ENCODE peak calls at places on chromosomes 6 and 20, in ten cellular contexts. Q, M, K, E, A, S, T, V, C and O are unnamed samples.

GRCh38 chr20:33926425-33926824 is 67.3 kb upstream of the RALY start:
- DNase-seq in Q (no peak), M (no peak), K (no peak), E (no peak), A (no peak), S (no peak), T (no peak), V (no peak), C (no peak), O (no peak)

GRCh38 chr6:30363459-30363858 is 18.5 kb downstream of the RPP21 start:
- DNase-seq in Q (no peak), M (no peak), K (no peak), E (no peak), A (no peak), S (no peak), T (no peak), V (no peak), C (no peak), O (no peak)

GRCh38 chr6:30490031-30490876 is 945 bp downstream of the HLA-E start:
- DNase-seq in Q (peak), M (peak), K (peak), E (peak), A (peak), S (peak), T (peak), V (peak), C (no peak), O (peak)

GRCh38 chr6:43949451-43950110 is 177.7 kb downstream of the MRPL14 start:
- DNase-seq in Q (no peak), M (no peak), K (no peak), E (no peak), A (no peak), S (no peak), T (no peak), V (peak), C (no peak), O (no peak)

GRCh38 chr6:30612213-30612612 is 4.8 kb downstream of the PPP1R10 start:
- DNase-seq in Q (no peak), M (no peak), K (no peak), E (no peak), A (no peak), S (peak), T (no peak), V (no peak), C (no peak), O (no peak)

GRCh38 chr6:160030103-160030502 is 61.2 kb downstream of the IGF2R start:
- DNase-seq in Q (no peak), M (no peak), K (no peak), E (no peak), A (no peak), S (peak), T (no peak), V (peak), C (no peak), O (peak)

GRCh38 chr6:100101656-100102055 is 107.6 kb upstream of the MCHR2 start:
- DNase-seq in Q (no peak), M (no peak), K (no peak), E (no peak), A (no peak), S (no peak), T (no peak), V (no peak), C (no peak), O (no peak)

GRCh38 chr6:68160348-68160747 is 474.7 kb upstream of the ADGRB3 start:
- DNase-seq in Q (no peak), M (no peak), K (no peak), E (no peak), A (no peak), S (no peak), T (no peak), V (no peak), C (no peak), O (no peak)

GRCh38 chr20:227439-228105 is 514 bp downstream of the DEFB129 start:
- DNase-seq in Q (no peak), M (no peak), K (no peak), E (no peak), A (no peak), S (no peak), T (no peak), V (no peak), C (no peak), O (no peak)

GRCh38 chr20:35766843-35767242 is 5.0 kb upstream of the PHF20 start:
- DNase-seq in Q (no peak), M (no peak), K (no peak), E (no peak), A (no peak), S (no peak), T (no peak), V (no peak), C (no peak), O (no peak)

GRCh38 chr6:81613606-81614005 is 138.9 kb downstream of the TENT5A start:
- DNase-seq in Q (peak), M (no peak), K (no peak), E (no peak), A (no peak), S (peak), T (no peak), V (no peak), C (no peak), O (no peak)

GRCh38 chr20:32227744-32228688 is 20.3 kb downstream of the POFUT1 start:
- DNase-seq in Q (no peak), M (no peak), K (no peak), E (no peak), A (no peak), S (peak), T (no peak), V (no peak), C (no peak), O (no peak)

GRCh38 chr6:82227770-82228169 is 19.8 kb downstream of the IBTK start:
- DNase-seq in Q (peak), M (no peak), K (no peak), E (no peak), A (no peak), S (no peak), T (no peak), V (no peak), C (no peak), O (no peak)

GRCh38 chr6:122365775-122366403 is 33.6 kb upstream of the HSF2 start:
- DNase-seq in Q (no peak), M (no peak), K (no peak), E (no peak), A (no peak), S (peak), T (no peak), V (no peak), C (no peak), O (no peak)

GRCh38 chr20:38426006-38426405 is 9.1 kb downstream of the SNHG17 start:
- DNase-seq in Q (no peak), M (no peak), K (no peak), E (no peak), A (no peak), S (peak), T (no peak), V (peak), C (no peak), O (no peak)

GRCh38 chr6:112931835-112932234 is 584.7 kb downstream of the RFPL4B start:
- DNase-seq in Q (no peak), M (no peak), K (no peak), E (no peak), A (no peak), S (peak), T (no peak), V (no peak), C (no peak), O (no peak)

GRCh38 chr6:132023490-132023889 is 72.3 kb upstream of the CCN2 start:
- DNase-seq in Q (no peak), M (no peak), K (no peak), E (no peak), A (no peak), S (no peak), T (no peak), V (no peak), C (no peak), O (no peak)

GRCh38 chr20:48307277-48307676 is 520.5 kb downstream of the PREX1 start:
- DNase-seq in Q (no peak), M (no peak), K (no peak), E (no peak), A (no peak), S (no peak), T (no peak), V (no peak), C (no peak), O (no peak)

GRCh38 chr6:5159162-5159561 is 74.0 kb downstream of the PPP1R3G start:
- DNase-seq in Q (no peak), M (no peak), K (no peak), E (no peak), A (no peak), S (no peak), T (no peak), V (no peak), C (no peak), O (no peak)

GRCh38 chr6:130888246-130888645 is 61.0 kb downstream of the SMLR1 start:
- DNase-seq in Q (no peak), M (no peak), K (no peak), E (no peak), A (no peak), S (no peak), T (no peak), V (no peak), C (no peak), O (no peak)

GRCh38 chr6:138104618-138105213 is 2.5 kb downstream of the PERP start:
- DNase-seq in Q (no peak), M (peak), K (no peak), E (no peak), A (no peak), S (no peak), T (no peak), V (no peak), C (no peak), O (no peak)

GRCh38 chr6:15252205-15252604 is 6.3 kb downstream of the JARID2 start:
- DNase-seq in Q (no peak), M (no peak), K (no peak), E (no peak), A (no peak), S (no peak), T (no peak), V (no peak), C (no peak), O (no peak)

GRCh38 chr6:79544299-79544927 is 7.2 kb upstream of the LCA5 start:
- DNase-seq in Q (peak), M (peak), K (no peak), E (no peak), A (peak), S (no peak), T (no peak), V (no peak), C (no peak), O (no peak)

GRCh38 chr20:1396264-1396663 is 3.4 kb upstream of the FKBP1A start:
- DNase-seq in Q (no peak), M (no peak), K (no peak), E (no peak), A (no peak), S (peak), T (no peak), V (no peak), C (no peak), O (no peak)

GRCh38 chr6:48883116-48883515 is 579.9 kb downstream of the MMUT start:
- DNase-seq in Q (peak), M (no peak), K (no peak), E (no peak), A (no peak), S (no peak), T (no peak), V (no peak), C (no peak), O (no peak)

GRCh38 chr6:125421853-125422252 is 120.1 kb upstream of the HDDC2 start:
- DNase-seq in Q (no peak), M (peak), K (no peak), E (no peak), A (no peak), S (peak), T (no peak), V (peak), C (no peak), O (no peak)

GRCh38 chr6:145025488-145025887 is 709.8 kb downstream of the EPM2A start:
- DNase-seq in Q (no peak), M (peak), K (no peak), E (no peak), A (no peak), S (no peak), T (no peak), V (no peak), C (no peak), O (no peak)

GRCh38 chr6:14040042-14040441 is 77.5 kb upstream of the CD83 start:
- DNase-seq in Q (no peak), M (peak), K (no peak), E (no peak), A (no peak), S (no peak), T (no peak), V (no peak), C (no peak), O (no peak)

GRCh38 chr20:44747166-44748004 is 1.7 kb downstream of the KCNK15 start:
- DNase-seq in Q (peak), M (peak), K (peak), E (no peak), A (peak), S (peak), T (peak), V (peak), C (no peak), O (peak)

GRCh38 chr6:91082311-91082803 is 495.5 kb upstream of the MAP3K7 start:
- DNase-seq in Q (no peak), M (no peak), K (no peak), E (no peak), A (no peak), S (peak), T (no peak), V (no peak), C (no peak), O (no peak)

GRCh38 chr20:34995192-34995591 is 39.5 kb downstream of the MYH7B start:
- DNase-seq in Q (no peak), M (no peak), K (no peak), E (no peak), A (no peak), S (no peak), T (no peak), V (no peak), C (no peak), O (no peak)